ENCODE peak calls at places on chromosomes 11 and 22, in ten cellular contexts. Q is IMR-90, R is transverse colon, X is H1, O is prostate gland, L is upper lobe of left lung, H is A549, J is uterus, Y is esophagus muscularis mucosa, W is adrenal gland. G is an unnamed sample.

GRCh38 chr11:10305262-10305963 is 540 bp downstream of the ADM start:
- DNase-seq in W (peak; percentile 71), H (no peak), Q (peak; percentile 9), R (peak; percentile 51), Y (no peak), L (peak; percentile 64), O (no peak), J (peak; percentile 42), X (peak; percentile 66), G (peak; percentile 49)

GRCh38 chr11:75851203-75851602 is 36.2 kb downstream of the UVRAG start:
- DNase-seq in Q (no peak), W (no peak), X (no peak), L (no peak), Y (no peak), H (no peak), R (no peak), O (no peak), J (no peak), G (no peak)

GRCh38 chr22:48892571-48893287 is 934.9 kb downstream of the BRD1 start:
- DNase-seq in X (no peak), Y (peak; percentile 90), L (peak; percentile 10), O (no peak), R (no peak), W (peak; percentile 33), H (no peak), J (no peak), Q (no peak), G (no peak)

GRCh38 chr11:82776377-82776776 is 42.7 kb upstream of the FAM181B start:
- DNase-seq in H (no peak), L (no peak), Q (no peak), X (no peak), J (no peak), R (no peak), Y (no peak), W (no peak), O (no peak), G (no peak)

GRCh38 chr22:19663821-19664325 is 50.4 kb upstream of the SEPTIN5 start:
- DNase-seq in X (peak; percentile 50), Q (peak; percentile 61), W (peak; percentile 78), H (no peak), L (no peak), O (no peak), Y (no peak), R (no peak), J (peak; percentile 41), G (peak; percentile 31)

GRCh38 chr11:9957072-9957471 is 293.2 kb downstream of the SWAP70 start:
- DNase-seq in X (no peak), O (no peak), L (no peak), R (no peak), H (no peak), J (no peak), Q (no peak), W (no peak), Y (no peak), G (no peak)

GRCh38 chr11:14902650-14903350 is 10.8 kb upstream of the CYP2R1 start:
- DNase-seq in O (no peak), H (no peak), X (no peak), W (no peak), Y (no peak), R (no peak), J (no peak), L (no peak), Q (peak; percentile 71), G (peak; percentile 19)

GRCh38 chr11:118241191-118242098 is 10.7 kb downstream of the MPZL3 start:
- DNase-seq in W (peak; percentile 59), X (no peak), Y (no peak), O (peak; percentile 75), L (peak; percentile 66), J (peak; percentile 28), H (no peak), Q (no peak), R (peak; percentile 43), G (peak; percentile 33)

GRCh38 chr11:47106839-47107520 is 69.7 kb downstream of the ARFGAP2 start:
- DNase-seq in R (no peak), J (no peak), Q (no peak), W (no peak), H (no peak), Y (no peak), X (no peak), L (no peak), O (no peak), G (no peak)

GRCh38 chr11:21554284-21554683 is 638.6 kb upstream of the ANO5 start:
- DNase-seq in W (no peak), J (no peak), O (no peak), X (no peak), Y (no peak), L (no peak), Q (no peak), R (no peak), H (no peak), G (no peak)

GRCh38 chr11:18527512-18527911 is 770 bp upstream of the TSG101 start:
- DNase-seq in L (no peak), O (no peak), R (no peak), X (no peak), H (peak; percentile 44), J (no peak), Q (peak; percentile 43), W (no peak), Y (no peak), G (no peak)

GRCh38 chr22:17518379-17518778 is 44.9 kb upstream of the SLC25A18 start:
- DNase-seq in X (no peak), W (no peak), J (no peak), H (no peak), L (no peak), R (no peak), O (no peak), Y (no peak), Q (no peak), G (no peak)

GRCh38 chr11:83784419-83784818 is 498.3 kb upstream of the CCDC90B start:
- DNase-seq in O (no peak), Y (no peak), L (no peak), X (no peak), Q (no peak), R (no peak), H (no peak), W (no peak), J (no peak), G (no peak)

GRCh38 chr11:83791557-83791956 is 505.4 kb upstream of the CCDC90B start:
- DNase-seq in R (no peak), W (no peak), X (no peak), H (no peak), O (no peak), Q (no peak), L (no peak), J (no peak), Y (no peak), G (no peak)

GRCh38 chr11:83782329-83782728 is 496.2 kb upstream of the CCDC90B start:
- DNase-seq in H (no peak), J (no peak), Y (no peak), X (no peak), Q (no peak), O (no peak), W (no peak), R (no peak), L (no peak), G (no peak)

DNA sequence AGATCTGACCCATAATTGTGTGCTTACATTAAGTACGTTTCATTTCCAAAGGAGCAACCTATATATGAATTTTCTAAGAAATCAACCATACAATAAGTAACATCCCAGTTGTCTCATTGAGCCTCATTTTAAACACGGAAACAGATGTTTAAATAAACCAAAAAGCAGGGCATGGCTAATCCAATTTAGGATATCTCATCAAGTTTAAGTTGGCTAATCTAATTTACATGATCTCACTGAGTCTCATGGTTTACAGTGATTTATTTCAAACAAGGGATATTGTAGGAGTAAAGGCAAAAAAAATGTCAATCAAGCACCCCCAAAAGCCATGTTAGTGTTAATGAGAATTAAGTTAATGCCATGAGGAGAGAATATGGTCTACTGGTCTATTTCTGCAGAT is 499.8 kb upstream of the CCDC90B start:
- DNase-seq in Q (no peak), W (no peak), L (no peak), O (no peak), J (no peak), Y (no peak), X (no peak), R (no peak), H (no peak), G (no peak)
- TF ChIP-seq POLR2A in Q (no peak), W (no peak), L (no peak), O (no peak), J (no peak), Y (no peak), X (no peak), R (no peak), H (no peak), G (no peak)

GRCh38 chr11:127493330-127493729 is 492.8 kb upstream of the KIRREL3 start:
- DNase-seq in Q (peak; percentile 19), H (no peak), O (no peak), W (no peak), L (no peak), Y (peak; percentile 24), J (no peak), R (no peak), X (no peak), G (no peak)
- TF ChIP-seq CTCF in Q (peak; percentile 44), H (peak; percentile 23), O (no peak), W (peak; percentile 20), L (no peak), Y (no peak), J (no peak), R (peak; percentile 16), X (no peak), G (peak; percentile 12)

GRCh38 chr11:1871531-1871930 is 18.6 kb downstream of the LSP1 start:
- DNase-seq in Y (no peak), O (no peak), W (no peak), L (no peak), H (no peak), Q (no peak), R (no peak), X (no peak), J (no peak), G (no peak)

GRCh38 chr11:1868636-1869291 is 15.9 kb downstream of the LSP1 start:
- DNase-seq in X (no peak), J (no peak), Q (no peak), O (no peak), W (peak; percentile 85), Y (no peak), H (no peak), L (no peak), R (no peak), G (no peak)

GRCh38 chr11:1869427-1870325 is 16.8 kb downstream of the LSP1 start:
- DNase-seq in Q (no peak), O (no peak), H (peak; percentile 79), R (no peak), J (peak; percentile 52), X (no peak), W (no peak), Y (no peak), L (no peak), G (no peak)

GRCh38 chr11:1870721-1871466 is 18.0 kb downstream of the LSP1 start:
- DNase-seq in J (no peak), Y (no peak), O (no peak), H (no peak), R (no peak), L (no peak), W (no peak), Q (no peak), X (no peak), G (peak; percentile 74)

GRCh38 chr11:1870326-1870696 is 17.4 kb downstream of the LSP1 start:
- DNase-seq in Q (no peak), W (no peak), X (no peak), H (no peak), L (no peak), R (no peak), Y (no peak), J (no peak), O (no peak), G (no peak)
- H3K4me3 ChIP-seq in Q (no peak overlapping the region), W (peak overlapping the region; percentile 60), X (no peak overlapping the region), H (no peak overlapping the region), L (no peak overlapping the region), R (peak overlapping the region; percentile 28), Y (peak overlapping the region; percentile 53), J (peak overlapping the region; percentile 21), O (no peak overlapping the region), G (no peak overlapping the region)

GRCh38 chr11:37277896-37278465 is 679.9 kb upstream of the RAG2 start:
- DNase-seq in X (no peak), W (no peak), R (no peak), H (no peak), O (no peak), Q (no peak), Y (no peak), L (no peak), J (no peak), G (no peak)
- TF ChIP-seq POLR2A in X (no peak), W (no peak), R (no peak), H (no peak), O (no peak), Q (no peak), Y (no peak), L (no peak), J (no peak), G (no peak)